ENCODE peak calls at places on chromosomes 3 and 15, in seven cellular contexts. One of them, this sample, is unnamed.

GRCh38 chr3:160473978-160474377 is 24.4 kb upstream of the TRIM59 start:
- DNase-seq in fibroblast of mammary gland: peak
- DNase-seq in LHCN-M2: peak
- DNase-seq in HFF-Myc: peak
- DNase-seq in endothelial cell of umbilical vein: no peak
- DNase-seq in HEK293T: no peak
- DNase-seq in small intestine: no peak
- DNase-seq in this sample: no peak

GRCh38 chr15:50119063-50119700 is at the start of gene ATP8B4:
- DNase-seq in fibroblast of mammary gland: no peak
- DNase-seq in HFF-Myc: no peak
- DNase-seq in endothelial cell of umbilical vein: no peak
- DNase-seq in HEK293T: no peak
- DNase-seq in small intestine: no peak
- DNase-seq in LHCN-M2: peak
- DNase-seq in this sample: peak

GRCh38 chr3:138027821-138028220 is 17.9 kb downstream of the CLDN18 start:
- DNase-seq in HFF-Myc: no peak
- DNase-seq in fibroblast of mammary gland: no peak
- DNase-seq in HEK293T: no peak
- DNase-seq in small intestine: no peak
- DNase-seq in endothelial cell of umbilical vein: no peak
- DNase-seq in LHCN-M2: no peak
- DNase-seq in this sample: no peak

GRCh38 chr3:196163687-196164493 is 47.3 kb downstream of the ZDHHC19 start:
- DNase-seq in endothelial cell of umbilical vein: no peak
- DNase-seq in fibroblast of mammary gland: peak
- DNase-seq in LHCN-M2: no peak
- DNase-seq in HFF-Myc: no peak
- DNase-seq in HEK293T: no peak
- DNase-seq in small intestine: peak
- DNase-seq in this sample: peak

GRCh38 chr3:112736386-112736785 is 95.4 kb upstream of the CCDC80 start:
- DNase-seq in HEK293T: no peak
- DNase-seq in endothelial cell of umbilical vein: no peak
- DNase-seq in fibroblast of mammary gland: peak
- DNase-seq in LHCN-M2: no peak
- DNase-seq in HFF-Myc: no peak
- DNase-seq in small intestine: no peak
- DNase-seq in this sample: no peak

GRCh38 chr3:16548721-16549120 is 35.2 kb upstream of the RFTN1 start:
- DNase-seq in endothelial cell of umbilical vein: no peak
- DNase-seq in LHCN-M2: peak
- DNase-seq in fibroblast of mammary gland: peak
- DNase-seq in HEK293T: no peak
- DNase-seq in small intestine: no peak
- DNase-seq in HFF-Myc: no peak
- DNase-seq in this sample: no peak

GRCh38 chr3:122767690-122768372 is 25.8 kb downstream of the HSPBAP1 start:
- DNase-seq in small intestine: no peak
- DNase-seq in fibroblast of mammary gland: no peak
- DNase-seq in endothelial cell of umbilical vein: no peak
- DNase-seq in HEK293T: no peak
- DNase-seq in LHCN-M2: no peak
- DNase-seq in HFF-Myc: no peak
- DNase-seq in this sample: no peak

GRCh38 chr15:52481915-52482314 is 46.8 kb downstream of the MYO5A start:
- DNase-seq in HFF-Myc: peak
- DNase-seq in endothelial cell of umbilical vein: peak
- DNase-seq in LHCN-M2: peak
- DNase-seq in HEK293T: no peak
- DNase-seq in fibroblast of mammary gland: peak
- DNase-seq in small intestine: peak
- DNase-seq in this sample: no peak